ENCODE peak calls at places on chromosomes 13 and 19, in six cellular contexts. M is glutamatergic neuron, P is HFFc6, E is A549, L is omental fat pad, J is progenitor cell of endocrine pancreas. I is an unnamed sample.

GRCh38 chr13:73832203-73832602 is 302.0 kb downstream of the KLF12 start:
- DNase-seq in M (no peak), P (no peak), E (peak; percentile 6), L (no peak), J (no peak), I (no peak)

GRCh38 chr13:32881074-32881791 is 135.0 kb upstream of the KL start:
- DNase-seq in M (no peak), P (peak; percentile 60), E (no peak), L (no peak), J (no peak), I (peak; percentile 32)

GRCh38 chr13:35672611-35673010 is 196.1 kb upstream of the MAB21L1 start:
- DNase-seq in M (peak; percentile 38), P (no peak), E (no peak), L (no peak), J (no peak), I (no peak)

GRCh38 chr19:3145909-3146676 is 10.3 kb downstream of the GNA15 start:
- DNase-seq in M (no peak), P (no peak), E (no peak), L (no peak), J (no peak), I (no peak)

GRCh38 chr13:34750078-34750703 is 191.9 kb upstream of the NBEA start:
- DNase-seq in M (peak; percentile 27), P (no peak), E (no peak), L (no peak), J (no peak), I (no peak)

GRCh38 chr19:31037311-31037710 is 311.9 kb downstream of the TSHZ3 start:
- DNase-seq in M (no peak), P (no peak), E (no peak), L (no peak), J (no peak), I (no peak)

GRCh38 chr13:80979035-80979641 is 638.2 kb upstream of the SPRY2 start:
- DNase-seq in M (peak; percentile 40), P (peak; percentile 52), E (peak; percentile 70), L (no peak), J (no peak), I (no peak)

GRCh38 chr19:1214862-1215731 is 9.5 kb downstream of the STK11 start:
- DNase-seq in M (peak; percentile 74), P (peak; percentile 61), E (no peak), L (no peak), J (no peak), I (no peak)

GRCh38 chr13:79141082-79141481 is 265.0 kb downstream of the RBM26 start:
- DNase-seq in M (no peak), P (no peak), E (no peak), L (no peak), J (no peak), I (no peak)

GRCh38 chr19:42343344-42344110 is 18.1 kb downstream of the MEGF8 start:
- DNase-seq in M (no peak), P (no peak), E (no peak), L (no peak), J (no peak), I (no peak)

GRCh38 chr13:42047561-42048322 is 706 bp upstream of the DGKH start:
- DNase-seq in M (peak; percentile 47), P (peak; percentile 51), E (peak; percentile 64), L (peak; percentile 28), J (peak; percentile 15), I (no peak)

GRCh38 chr13:23715762-23716235 is 145.6 kb downstream of the TNFRSF19 start:
- DNase-seq in M (peak; percentile 40), P (no peak), E (peak; percentile 38), L (no peak), J (no peak), I (no peak)

GRCh38 chr13:30847697-30848307 is 58.3 kb upstream of the MEDAG start:
- DNase-seq in M (no peak), P (peak; percentile 87), E (no peak), L (no peak), J (no peak), I (no peak)

GRCh38 chr19:4704317-4704673 is 19.3 kb downstream of the DPP9 start:
- DNase-seq in M (no peak), P (no peak), E (no peak), L (no peak), J (no peak), I (no peak)

GRCh38 chr19:36103040-36103626 is 7.8 kb upstream of the OVOL3 start:
- DNase-seq in M (no peak), P (no peak), E (no peak), L (no peak), J (no peak), I (no peak)

GRCh38 chr13:86174632-86175031 is 375.4 kb upstream of the SLITRK6 start:
- DNase-seq in M (no peak), P (no peak), E (peak; percentile 4), L (no peak), J (no peak), I (no peak)
- TF ChIP-seq CTCF in M (no peak), P (no peak), E (no peak), L (no peak), J (no peak), I (peak; percentile 25)

GRCh38 chr19:8585894-8586750 is 8.9 kb upstream of the MYO1F start:
- DNase-seq in M (peak; percentile 88), P (no peak), E (peak; percentile 61), L (peak; percentile 29), J (peak; percentile 51), I (peak; percentile 88)
- TF ChIP-seq CTCF in M (peak; percentile 92), P (peak; percentile 85), E (peak; percentile 51), L (no peak), J (peak; percentile 63), I (peak; percentile 70)

GRCh38 chr19:14097532-14098151 is 7.1 kb upstream of the SAMD1 start:
- DNase-seq in M (no peak), P (no peak), E (no peak), L (no peak), J (no peak), I (no peak)
- TF ChIP-seq CTCF in M (no peak), P (peak; percentile 42), E (no peak), L (no peak), J (no peak), I (peak; percentile 23)

DNA sequence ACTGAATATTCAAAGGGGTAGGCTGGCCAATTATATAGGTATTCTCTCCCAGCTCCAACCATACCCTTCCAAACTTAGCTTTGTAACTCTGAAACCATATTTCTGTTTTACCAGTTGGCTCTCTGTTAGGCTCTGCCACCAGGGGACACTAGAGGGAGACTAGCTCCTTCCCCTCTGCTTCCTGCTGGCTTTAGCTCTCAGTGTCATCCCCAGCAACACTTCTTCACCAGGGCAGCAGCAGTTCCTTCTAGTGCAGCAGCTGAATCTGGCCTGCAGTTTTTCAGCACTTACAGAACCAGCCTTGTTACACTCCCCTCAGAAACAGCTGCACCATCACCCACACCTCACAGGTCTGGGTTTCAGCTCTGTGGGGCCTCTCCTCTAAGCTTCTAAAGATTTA is 51.0 kb upstream of the DOCK9 start:
- DNase-seq in M (no peak), P (no peak), E (peak; percentile 12), L (no peak), J (no peak), I (no peak)
- TF ChIP-seq CTCF in M (peak; percentile 8), P (peak; percentile 51), E (no peak), L (no peak), J (peak; percentile 27), I (no peak)

GRCh38 chr19:34556500-34556899 is 74.9 kb downstream of the WTIP start:
- DNase-seq in M (peak; percentile 49), P (no peak), E (peak; percentile 27), L (no peak), J (no peak), I (no peak)
- TF ChIP-seq CTCF in M (peak; percentile 42), P (peak; percentile 70), E (peak; percentile 25), L (no peak), J (peak; percentile 59), I (peak; percentile 27)

GRCh38 chr19:32677657-32678056 is 2.0 kb downstream of the RGS9BP start:
- DNase-seq in M (no peak), P (no peak), E (no peak), L (no peak), J (no peak), I (no peak)

GRCh38 chr19:32674959-32675719 is at the start of gene ANKRD27:
- DNase-seq in M (peak; percentile 98), P (peak; percentile 95), E (peak; percentile 99), L (peak; percentile 93), J (peak; percentile 98), I (peak; percentile 99)

GRCh38 chr19:32675720-32676185 is at the start of gene RGS9BP:
- DNase-seq in M (peak; percentile 69), P (peak; percentile 55), E (peak; percentile 88), L (peak; percentile 47), J (peak; percentile 26), I (peak; percentile 89)

GRCh38 chr19:32676895-32677359 is 1.3 kb downstream of the RGS9BP start:
- DNase-seq in M (no peak), P (no peak), E (no peak), L (no peak), J (no peak), I (no peak)

DNA sequence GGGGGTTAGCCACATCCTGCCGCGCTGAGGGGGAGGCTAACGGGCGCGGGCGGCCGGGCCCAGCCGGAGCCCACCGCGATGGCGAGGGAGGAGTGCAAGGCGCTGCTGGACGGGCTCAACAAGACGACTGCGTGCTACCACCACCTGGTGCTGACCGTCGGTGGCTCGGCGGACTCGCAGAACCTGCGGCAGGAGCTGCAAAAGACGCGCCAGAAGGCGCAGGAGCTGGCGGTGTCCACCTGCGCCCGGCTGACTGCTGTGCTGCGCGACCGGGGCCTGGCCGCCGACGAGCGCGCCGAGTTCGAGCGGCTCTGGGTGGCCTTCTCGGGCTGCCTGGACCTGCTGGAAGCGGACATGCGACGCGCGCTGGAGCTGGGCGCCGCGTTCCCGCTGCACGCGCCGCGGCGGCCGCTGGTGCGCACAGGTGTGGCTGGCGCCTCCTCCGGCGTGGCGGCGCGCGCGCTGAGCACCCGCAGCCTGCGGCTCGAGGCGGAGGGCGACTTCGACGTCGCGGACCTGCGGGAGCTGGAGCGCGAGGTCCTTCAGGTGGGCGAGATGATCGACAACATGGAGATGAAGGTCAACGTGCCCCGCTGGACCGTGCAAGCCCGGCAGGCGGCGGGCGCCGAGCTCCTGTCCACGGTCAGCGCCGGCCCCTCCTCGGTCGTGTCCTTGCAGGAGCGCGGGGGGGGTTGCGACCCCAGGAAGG is 692 bp downstream of the RGS9BP start:
- DNase-seq in M (peak; percentile 42), P (no peak), E (peak; percentile 74), L (no peak), J (peak; percentile 28), I (no peak)
- TF ChIP-seq CTCF in M (no peak), P (no peak), E (no peak), L (no peak), J (peak; percentile 30), I (no peak)

DNA sequence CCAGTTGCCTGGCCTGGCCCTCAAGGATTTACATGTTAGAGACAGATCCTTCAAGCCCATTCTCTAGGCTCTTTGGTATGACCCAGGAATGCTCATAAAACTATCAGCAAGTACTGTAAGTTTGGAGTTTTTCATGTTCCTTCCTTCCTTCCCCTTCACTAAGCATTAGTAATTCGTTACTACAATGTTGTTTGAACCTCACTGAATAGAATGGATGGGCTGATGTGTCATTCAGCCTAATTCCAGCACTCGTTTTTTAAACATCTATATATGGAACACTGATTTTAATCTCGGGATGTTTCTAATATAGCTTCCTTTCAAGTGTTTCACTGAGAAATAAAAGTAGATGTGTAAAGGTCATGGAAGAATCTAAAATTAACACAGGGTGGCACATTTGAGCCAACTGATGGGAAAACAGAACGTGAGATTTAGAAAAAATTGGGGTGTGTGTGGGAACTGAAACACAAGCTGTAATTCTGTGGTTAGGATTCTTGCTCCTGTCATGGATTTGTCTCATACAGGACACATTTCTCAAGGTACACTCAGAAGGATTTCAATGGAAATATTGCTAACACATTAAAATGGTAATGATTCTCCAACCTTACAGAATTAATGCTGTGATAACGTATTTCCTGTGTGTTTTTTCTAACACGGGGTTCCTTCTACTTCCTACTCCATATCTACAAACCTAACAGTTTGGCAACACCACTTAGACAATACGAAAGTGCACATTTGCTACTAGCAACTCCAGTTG is 93.4 kb downstream of the FLT1 start:
- DNase-seq in M (no peak), P (peak; percentile 90), E (no peak), L (no peak), J (no peak), I (no peak)
- TF ChIP-seq CTCF in M (no peak), P (peak; percentile 39), E (no peak), L (no peak), J (no peak), I (no peak)

I was measured in osteocyte.